ENCODE peak calls at places on chromosomes 3 and 15, in seven cellular contexts. One of them, this sample, is unnamed.

GRCh38 chr3:180679178-180680096 is at the start of gene CCDC39:
- DNase-seq in AG10803: peak
- DNase-seq in uterus: peak
- DNase-seq in astrocyte of the cerebellum: peak
- DNase-seq in cardiac muscle cell: peak
- DNase-seq in progenitor cell of endocrine pancreas: peak
- DNase-seq in AG09309: no peak
- DNase-seq in this sample: peak

GRCh38 chr3:27877122-27878011 is 155.2 kb upstream of the EOMES start:
- DNase-seq in cardiac muscle cell: no peak
- DNase-seq in AG10803: no peak
- DNase-seq in AG09309: no peak
- DNase-seq in astrocyte of the cerebellum: no peak
- DNase-seq in uterus: no peak
- DNase-seq in progenitor cell of endocrine pancreas: no peak
- DNase-seq in this sample: no peak

GRCh38 chr15:32774022-32774421 is 56.2 kb downstream of the GREM1 start:
- DNase-seq in uterus: no peak
- DNase-seq in progenitor cell of endocrine pancreas: no peak
- DNase-seq in AG10803: peak
- DNase-seq in cardiac muscle cell: no peak
- DNase-seq in AG09309: peak
- DNase-seq in astrocyte of the cerebellum: peak
- DNase-seq in this sample: peak

GRCh38 chr3:124800511-124801374 is 70.5 kb downstream of the UMPS start:
- DNase-seq in AG09309: no peak
- DNase-seq in astrocyte of the cerebellum: no peak
- DNase-seq in cardiac muscle cell: peak
- DNase-seq in AG10803: no peak
- DNase-seq in uterus: peak
- DNase-seq in progenitor cell of endocrine pancreas: no peak
- DNase-seq in this sample: no peak

GRCh38 chr3:190886945-190887344 is 24.5 kb upstream of the GMNC start:
- DNase-seq in astrocyte of the cerebellum: no peak
- DNase-seq in cardiac muscle cell: no peak
- DNase-seq in progenitor cell of endocrine pancreas: no peak
- DNase-seq in uterus: no peak
- DNase-seq in AG10803: no peak
- DNase-seq in AG09309: no peak
- DNase-seq in this sample: no peak

GRCh38 chr3:69649713-69650419 is 89.4 kb upstream of the MITF start:
- DNase-seq in progenitor cell of endocrine pancreas: no peak
- DNase-seq in cardiac muscle cell: no peak
- DNase-seq in AG09309: no peak
- DNase-seq in astrocyte of the cerebellum: no peak
- DNase-seq in uterus: no peak
- DNase-seq in AG10803: no peak
- DNase-seq in this sample: peak

GRCh38 chr3:177410734-177411133 is 213.5 kb upstream of the TBL1XR1 start:
- DNase-seq in progenitor cell of endocrine pancreas: no peak
- DNase-seq in astrocyte of the cerebellum: no peak
- DNase-seq in uterus: no peak
- DNase-seq in AG09309: no peak
- DNase-seq in AG10803: no peak
- DNase-seq in cardiac muscle cell: no peak
- DNase-seq in this sample: no peak

GRCh38 chr3:38521391-38521987 is 25.3 kb downstream of the EXOG start:
- DNase-seq in astrocyte of the cerebellum: peak
- DNase-seq in progenitor cell of endocrine pancreas: peak
- DNase-seq in AG10803: peak
- DNase-seq in AG09309: peak
- DNase-seq in cardiac muscle cell: peak
- DNase-seq in uterus: peak
- DNase-seq in this sample: peak

GRCh38 chr3:104908761-104909160 is 457.9 kb upstream of the ALCAM start:
- DNase-seq in uterus: no peak
- DNase-seq in progenitor cell of endocrine pancreas: no peak
- DNase-seq in astrocyte of the cerebellum: no peak
- DNase-seq in AG09309: no peak
- DNase-seq in AG10803: peak
- DNase-seq in cardiac muscle cell: no peak
- DNase-seq in this sample: no peak

GRCh38 chr3:127172211-127172610 is 20.7 kb upstream of the PRR23E start:
- DNase-seq in uterus: no peak
- DNase-seq in astrocyte of the cerebellum: no peak
- DNase-seq in cardiac muscle cell: no peak
- DNase-seq in progenitor cell of endocrine pancreas: no peak
- DNase-seq in AG09309: no peak
- DNase-seq in AG10803: no peak
- DNase-seq in this sample: no peak

GRCh38 chr15:65906396-65906795 is 37.1 kb downstream of the RAB11A start:
- DNase-seq in uterus: no peak
- DNase-seq in AG09309: no peak
- DNase-seq in progenitor cell of endocrine pancreas: no peak
- DNase-seq in AG10803: no peak
- DNase-seq in astrocyte of the cerebellum: no peak
- DNase-seq in cardiac muscle cell: no peak
- DNase-seq in this sample: no peak

GRCh38 chr3:126305427-126305826 is 51.8 kb downstream of the KLF15 start:
- DNase-seq in AG09309: no peak
- DNase-seq in cardiac muscle cell: no peak
- DNase-seq in AG10803: peak
- DNase-seq in uterus: no peak
- DNase-seq in progenitor cell of endocrine pancreas: no peak
- DNase-seq in astrocyte of the cerebellum: no peak
- DNase-seq in this sample: no peak

GRCh38 chr3:56894912-56895431 is 93.2 kb upstream of the ARHGEF3 start:
- DNase-seq in cardiac muscle cell: no peak
- DNase-seq in progenitor cell of endocrine pancreas: no peak
- DNase-seq in astrocyte of the cerebellum: peak
- DNase-seq in uterus: no peak
- DNase-seq in AG10803: peak
- DNase-seq in AG09309: peak
- DNase-seq in this sample: no peak

GRCh38 chr3:48411606-48412374 is 18.1 kb downstream of the PLXNB1 start:
- DNase-seq in uterus: no peak
- DNase-seq in AG09309: no peak
- DNase-seq in astrocyte of the cerebellum: no peak
- DNase-seq in AG10803: no peak
- DNase-seq in cardiac muscle cell: no peak
- DNase-seq in progenitor cell of endocrine pancreas: no peak
- DNase-seq in this sample: no peak

GRCh38 chr3:141738636-141739363 is 702 bp downstream of the RNF7 start:
- DNase-seq in AG10803: peak
- DNase-seq in progenitor cell of endocrine pancreas: no peak
- DNase-seq in cardiac muscle cell: peak
- DNase-seq in astrocyte of the cerebellum: peak
- DNase-seq in AG09309: no peak
- DNase-seq in uterus: no peak
- DNase-seq in this sample: peak

GRCh38 chr3:192060160-192060783 is 599.3 kb downstream of the PYDC2 start:
- DNase-seq in cardiac muscle cell: no peak
- DNase-seq in AG09309: no peak
- DNase-seq in uterus: no peak
- DNase-seq in astrocyte of the cerebellum: no peak
- DNase-seq in AG10803: no peak
- DNase-seq in progenitor cell of endocrine pancreas: no peak
- DNase-seq in this sample: no peak

GRCh38 chr15:92159906-92160841 is 233.5 kb upstream of the ST8SIA2 start:
- DNase-seq in astrocyte of the cerebellum: no peak
- DNase-seq in progenitor cell of endocrine pancreas: no peak
- DNase-seq in AG10803: peak
- DNase-seq in uterus: no peak
- DNase-seq in AG09309: no peak
- DNase-seq in cardiac muscle cell: no peak
- DNase-seq in this sample: no peak

GRCh38 chr15:100133981-100134711 is 207.6 kb downstream of the ADAMTS17 start:
- DNase-seq in cardiac muscle cell: no peak
- DNase-seq in uterus: no peak
- DNase-seq in AG10803: no peak
- DNase-seq in astrocyte of the cerebellum: no peak
- DNase-seq in AG09309: no peak
- DNase-seq in progenitor cell of endocrine pancreas: no peak
- DNase-seq in this sample: no peak

GRCh38 chr15:100131321-100132224 is 210.2 kb downstream of the ADAMTS17 start:
- DNase-seq in uterus: no peak
- DNase-seq in progenitor cell of endocrine pancreas: no peak
- DNase-seq in astrocyte of the cerebellum: no peak
- DNase-seq in cardiac muscle cell: peak
- DNase-seq in AG10803: peak
- DNase-seq in AG09309: no peak
- DNase-seq in this sample: no peak

GRCh38 chr15:100129677-100130076 is 212.1 kb downstream of the ADAMTS17 start:
- DNase-seq in AG10803: no peak
- DNase-seq in AG09309: no peak
- DNase-seq in progenitor cell of endocrine pancreas: no peak
- DNase-seq in uterus: no peak
- DNase-seq in astrocyte of the cerebellum: no peak
- DNase-seq in cardiac muscle cell: no peak
- DNase-seq in this sample: no peak

GRCh38 chr15:100132309-100132708 is 209.5 kb downstream of the ADAMTS17 start:
- DNase-seq in astrocyte of the cerebellum: no peak
- DNase-seq in progenitor cell of endocrine pancreas: no peak
- DNase-seq in AG10803: no peak
- DNase-seq in cardiac muscle cell: no peak
- DNase-seq in uterus: no peak
- DNase-seq in AG09309: no peak
- DNase-seq in this sample: no peak

DNA sequence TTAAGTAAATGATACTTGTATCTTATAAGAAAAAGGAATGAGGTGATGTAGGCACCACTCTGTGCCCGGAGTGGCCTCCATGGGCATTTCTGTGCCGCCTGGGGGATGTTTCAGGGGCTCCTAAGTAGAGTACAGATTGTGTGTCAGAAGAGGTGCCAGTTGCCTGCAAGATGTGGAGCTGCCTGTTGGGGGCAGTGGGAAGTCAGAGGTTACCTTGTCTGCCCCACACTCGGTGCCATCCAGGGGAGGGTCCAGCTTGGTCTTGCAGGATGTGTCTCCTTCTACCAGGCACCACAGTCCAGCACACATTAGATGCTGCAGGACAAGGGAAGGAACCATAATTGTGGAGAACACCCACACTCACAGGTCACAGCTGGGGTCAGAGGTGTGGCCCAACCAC is 208.8 kb downstream of the ADAMTS17 start:
- DNase-seq in uterus: no peak
- DNase-seq in astrocyte of the cerebellum: no peak
- DNase-seq in AG09309: no peak
- DNase-seq in cardiac muscle cell: no peak
- DNase-seq in AG10803: no peak
- DNase-seq in progenitor cell of endocrine pancreas: no peak
- DNase-seq in this sample: no peak
- TF ChIP-seq CTCF in uterus: no peak
- TF ChIP-seq CTCF in astrocyte of the cerebellum: no peak
- TF ChIP-seq CTCF in AG09309: no peak
- TF ChIP-seq CTCF in cardiac muscle cell: no peak
- TF ChIP-seq CTCF in AG10803: no peak
- TF ChIP-seq CTCF in progenitor cell of endocrine pancreas: no peak
- TF ChIP-seq CTCF in this sample: no peak

DNA sequence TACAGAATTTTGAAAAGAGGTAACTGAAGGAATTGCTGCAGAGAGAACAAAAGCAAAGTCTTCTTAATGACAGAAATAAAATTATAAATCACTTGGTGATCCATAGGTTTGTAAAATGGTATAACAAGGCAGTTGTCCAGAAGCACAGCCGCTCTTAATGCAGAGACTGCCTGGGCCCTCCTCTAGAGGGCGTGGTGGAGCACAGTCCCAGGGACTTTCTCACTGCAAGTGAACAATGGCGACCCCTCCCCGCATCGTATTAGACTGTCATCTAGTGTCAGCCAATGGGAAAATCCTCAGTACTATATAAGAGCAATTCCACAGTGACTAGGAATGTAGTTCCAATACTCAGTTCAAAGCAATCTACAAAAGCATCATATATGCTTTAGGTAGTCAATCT is 26.4 kb upstream of the ZBED2 start:
- DNase-seq in progenitor cell of endocrine pancreas: no peak
- DNase-seq in astrocyte of the cerebellum: no peak
- DNase-seq in cardiac muscle cell: peak
- DNase-seq in AG09309: no peak
- DNase-seq in AG10803: no peak
- DNase-seq in uterus: no peak
- DNase-seq in this sample: no peak
- TF ChIP-seq CTCF in progenitor cell of endocrine pancreas: peak
- TF ChIP-seq CTCF in astrocyte of the cerebellum: peak
- TF ChIP-seq CTCF in cardiac muscle cell: peak
- TF ChIP-seq CTCF in AG09309: peak
- TF ChIP-seq CTCF in AG10803: peak
- TF ChIP-seq CTCF in uterus: no peak
- TF ChIP-seq CTCF in this sample: peak

DNA sequence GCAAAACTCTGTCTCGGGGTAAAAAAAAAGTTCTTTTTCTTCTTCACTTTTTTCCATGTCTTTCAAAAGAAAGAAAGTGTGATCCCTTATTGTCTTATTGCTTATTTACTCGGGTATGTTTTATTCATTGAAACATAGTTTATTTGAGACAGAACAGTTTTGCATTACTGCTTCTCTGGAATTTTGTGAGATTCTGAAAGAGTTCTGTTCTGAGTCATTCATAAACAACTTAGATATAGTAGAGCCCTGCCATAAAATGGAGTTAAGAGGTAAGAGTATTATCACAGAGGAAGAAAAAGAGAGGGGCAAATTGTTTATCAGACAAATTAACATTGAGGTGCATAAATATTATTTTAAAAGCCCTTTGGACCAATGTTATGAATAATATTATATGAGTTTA is 522.2 kb downstream of the ROBO2 start:
- DNase-seq in AG10803: no peak
- DNase-seq in cardiac muscle cell: no peak
- DNase-seq in progenitor cell of endocrine pancreas: no peak
- DNase-seq in AG09309: no peak
- DNase-seq in astrocyte of the cerebellum: no peak
- DNase-seq in uterus: no peak
- DNase-seq in this sample: no peak
- TF ChIP-seq CTCF in AG10803: no peak
- TF ChIP-seq CTCF in cardiac muscle cell: no peak
- TF ChIP-seq CTCF in progenitor cell of endocrine pancreas: no peak
- TF ChIP-seq CTCF in AG09309: no peak
- TF ChIP-seq CTCF in astrocyte of the cerebellum: no peak
- TF ChIP-seq CTCF in uterus: no peak
- TF ChIP-seq CTCF in this sample: no peak

GRCh38 chr15:74801311-74801997 is 11.2 kb upstream of the LMAN1L start:
- DNase-seq in cardiac muscle cell: no peak
- DNase-seq in AG10803: no peak
- DNase-seq in progenitor cell of endocrine pancreas: no peak
- DNase-seq in AG09309: no peak
- DNase-seq in uterus: no peak
- DNase-seq in astrocyte of the cerebellum: no peak
- DNase-seq in this sample: no peak

GRCh38 chr15:74799843-74800558 is 12.6 kb upstream of the LMAN1L start:
- DNase-seq in uterus: peak
- DNase-seq in AG09309: no peak
- DNase-seq in astrocyte of the cerebellum: no peak
- DNase-seq in AG10803: peak
- DNase-seq in cardiac muscle cell: peak
- DNase-seq in progenitor cell of endocrine pancreas: peak
- DNase-seq in this sample: peak

GRCh38 chr15:74800559-74801094 is 12.0 kb upstream of the LMAN1L start:
- DNase-seq in progenitor cell of endocrine pancreas: no peak
- DNase-seq in AG09309: no peak
- DNase-seq in AG10803: no peak
- DNase-seq in astrocyte of the cerebellum: no peak
- DNase-seq in uterus: no peak
- DNase-seq in cardiac muscle cell: no peak
- DNase-seq in this sample: no peak

GRCh38 chr15:74798388-74799254 is 14.0 kb upstream of the LMAN1L start:
- DNase-seq in progenitor cell of endocrine pancreas: no peak
- DNase-seq in AG10803: no peak
- DNase-seq in astrocyte of the cerebellum: no peak
- DNase-seq in AG09309: no peak
- DNase-seq in cardiac muscle cell: no peak
- DNase-seq in uterus: no peak
- DNase-seq in this sample: no peak

GRCh38 chr15:74799255-74799842 is 13.3 kb upstream of the LMAN1L start:
- DNase-seq in progenitor cell of endocrine pancreas: no peak
- DNase-seq in uterus: no peak
- DNase-seq in astrocyte of the cerebellum: no peak
- DNase-seq in cardiac muscle cell: no peak
- DNase-seq in AG10803: no peak
- DNase-seq in AG09309: no peak
- DNase-seq in this sample: no peak
- TF ChIP-seq CTCF in progenitor cell of endocrine pancreas: no peak
- TF ChIP-seq CTCF in uterus: no peak
- TF ChIP-seq CTCF in astrocyte of the cerebellum: no peak
- TF ChIP-seq CTCF in cardiac muscle cell: no peak
- TF ChIP-seq CTCF in AG10803: no peak
- TF ChIP-seq CTCF in AG09309: no peak
- TF ChIP-seq CTCF in this sample: no peak